ENCODE peak calls at places on chromosomes 4 and X, in seven cellular contexts. P, G, K, N, R, H and S are unnamed samples.

GRCh38 chr4:186642998-186643397 is 80.7 kb downstream of the FAT1 start:
- DNase-seq in G (no peak), P (no peak), K (no peak), N (no peak), R (peak; percentile 34), H (no peak), S (no peak)

GRCh38 chrX:17412692-17413091 is 37.7 kb downstream of the NHS start:
- DNase-seq in R (no peak), K (no peak), N (no peak), G (peak; percentile 89), P (peak; percentile 2), H (peak; percentile 91), S (no peak)

GRCh38 chr4:67634741-67635140 is 66.2 kb downstream of the UBA6 start:
- DNase-seq in K (no peak), N (no peak), H (no peak), R (no peak), G (no peak), P (no peak), S (no peak)

GRCh38 chr4:187602339-187603092 is 393.1 kb upstream of the ZFP42 start:
- DNase-seq in P (no peak), N (no peak), G (peak; percentile 87), R (no peak), K (no peak), H (peak; percentile 54), S (no peak)

GRCh38 chr4:152572417-152573086 is 36.7 kb upstream of the FBXW7 start:
- DNase-seq in R (no peak), P (no peak), G (peak; percentile 68), N (no peak), H (peak; percentile 50), K (no peak), S (no peak)

GRCh38 chrX:63434665-63435064 is 83.5 kb upstream of the SPIN4 start:
- DNase-seq in P (no peak), G (peak; percentile 44), R (peak; percentile 53), H (peak; percentile 2), K (peak; percentile 28), N (no peak), S (no peak)

GRCh38 chrX:34631826-34632225 is 25.3 kb downstream of the TMEM47 start:
- DNase-seq in N (no peak), H (peak; percentile 49), R (no peak), P (no peak), G (peak; percentile 45), K (no peak), S (no peak)

GRCh38 chr4:72567821-72568620 is 1.0 kb downstream of the ADAMTS3 start:
- DNase-seq in K (peak; percentile 71), P (no peak), H (peak; percentile 83), N (peak; percentile 18), R (peak; percentile 94), G (peak; percentile 87), S (peak; percentile 26)

GRCh38 chr4:107913283-107913899 is 18.0 kb upstream of the CYP2U1 start:
- DNase-seq in N (peak; percentile 25), G (peak; percentile 32), K (peak; percentile 49), H (peak; percentile 78), R (peak; percentile 56), P (peak; percentile 33), S (peak; percentile 36)

GRCh38 chr4:110296892-110297291 is 98.5 kb upstream of the ELOVL6 start:
- DNase-seq in P (no peak), R (no peak), G (no peak), N (peak; percentile 32), H (no peak), K (no peak), S (peak; percentile 23)

DNA sequence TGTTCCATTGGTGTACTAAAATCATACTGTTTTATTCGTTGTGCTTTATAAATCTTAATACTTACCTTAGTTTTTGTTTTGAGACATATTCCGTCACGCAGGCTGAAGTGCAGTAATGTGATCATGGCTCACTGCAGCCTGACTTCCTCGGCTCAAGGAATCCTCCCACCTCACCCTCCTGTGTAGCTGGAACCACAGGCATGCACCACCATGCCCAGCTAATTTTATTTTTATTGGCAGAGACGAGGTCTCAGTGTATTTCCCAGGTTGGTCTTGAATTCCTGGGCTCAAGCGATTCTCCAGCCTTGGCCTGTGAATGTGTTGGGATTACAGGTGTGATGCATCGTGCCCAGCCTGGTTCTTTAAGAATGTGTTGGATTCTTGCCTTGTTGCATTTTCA is 24.4 kb upstream of the DCK start:
- DNase-seq in P (no peak), H (no peak), R (no peak), K (no peak), G (peak; percentile 74), N (no peak), S (no peak)
- TF ChIP-seq CTCF in P (no peak), H (no peak), R (no peak), K (no peak), G (no peak), N (no peak), S (no peak)

GRCh38 chr4:91734682-91735081 is 569.1 kb upstream of the GRID2 start:
- DNase-seq in H (no peak), K (no peak), P (no peak), N (no peak), R (no peak), G (no peak), S (no peak)
- TF ChIP-seq CTCF in H (no peak), K (no peak), P (no peak), N (no peak), R (peak; percentile 62), G (peak; percentile 4), S (no peak)

GRCh38 chr4:28788929-28789490 is 1928.4 kb downstream of the STIM2 start:
- DNase-seq in H (no peak), N (no peak), G (no peak), R (no peak), P (no peak), K (no peak), S (no peak)
- TF ChIP-seq CTCF in H (no peak), N (no peak), G (no peak), R (no peak), P (peak; percentile 11), K (no peak), S (no peak)

GRCh38 chr4:158578476-158578875 is 56.8 kb downstream of the RXFP1 start:
- DNase-seq in H (peak; percentile 48), N (no peak), P (no peak), K (peak; percentile 12), G (peak; percentile 14), R (no peak), S (no peak)
- TF ChIP-seq CTCF in H (peak; percentile 53), N (no peak), P (peak; percentile 19), K (peak; percentile 63), G (peak; percentile 30), R (peak; percentile 67), S (peak; percentile 9)

GRCh38 chr4:1327526-1328266 is 19.3 kb upstream of the UVSSA start:
- DNase-seq in G (no peak), H (no peak), N (no peak), R (no peak), P (no peak), K (no peak), S (no peak)
- TF ChIP-seq CTCF in G (no peak), H (no peak), N (no peak), R (no peak), P (no peak), K (no peak), S (no peak)

GRCh38 chrX:154430916-154431315 is 2.4 kb downstream of the ATP6AP1 start:
- DNase-seq in N (no peak), P (no peak), G (no peak), H (no peak), K (no peak), R (no peak), S (no peak)

GRCh38 chrX:154429708-154430107 is 1.2 kb downstream of the ATP6AP1 start:
- DNase-seq in R (no peak), H (no peak), N (no peak), P (no peak), K (no peak), G (no peak), S (no peak)

GRCh38 chrX:154426916-154427792 is 1.3 kb upstream of the ATP6AP1 start:
- DNase-seq in N (no peak), H (no peak), G (no peak), P (no peak), R (no peak), K (no peak), S (no peak)

GRCh38 chrX:154430504-154430903 is 2.0 kb downstream of the ATP6AP1 start:
- DNase-seq in H (no peak), K (no peak), N (no peak), G (no peak), R (no peak), P (no peak), S (no peak)

GRCh38 chrX:154428176-154429171 is at the start of gene ATP6AP1:
- DNase-seq in H (peak; percentile 92), G (peak; percentile 92), N (peak; percentile 91), K (peak; percentile 85), R (peak; percentile 94), P (peak; percentile 68), S (peak; percentile 91)
- TF ChIP-seq CTCF in H (no peak), G (no peak), N (peak; percentile 27), K (peak; percentile 17), R (no peak), P (no peak), S (no peak)

DNA sequence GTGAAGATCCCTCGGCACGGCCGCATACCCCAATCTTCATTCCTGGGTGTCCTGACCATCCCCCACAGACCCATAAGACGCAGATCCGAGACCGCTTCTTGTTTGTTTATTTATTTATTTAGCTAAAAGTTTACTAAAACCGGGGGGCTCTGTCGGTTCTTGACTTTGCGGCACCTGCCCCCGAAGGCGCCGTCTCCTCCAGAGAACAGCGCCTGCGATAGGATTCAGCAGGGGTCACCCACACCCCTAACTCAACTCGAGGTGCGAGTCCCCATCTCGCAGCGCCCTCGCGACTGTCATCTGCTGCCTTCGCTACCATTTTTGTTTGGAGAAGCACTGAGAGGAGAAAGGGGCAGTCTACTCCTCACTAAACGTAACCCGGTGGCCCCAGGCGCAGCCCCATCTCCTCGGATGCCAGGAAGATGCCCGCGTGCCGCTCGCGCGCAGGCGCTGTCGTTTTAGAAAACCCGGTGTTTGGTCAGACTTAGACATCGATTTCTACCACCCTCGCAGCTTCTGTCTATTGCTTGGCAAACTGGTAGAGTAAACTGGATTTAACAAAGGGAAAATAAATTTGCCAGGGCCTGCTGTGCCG is 18.9 kb upstream of the GPR101 start:
- DNase-seq in R (peak; percentile 65), N (no peak), H (no peak), G (no peak), P (no peak), K (no peak), S (no peak)
- TF ChIP-seq CTCF in R (no peak), N (no peak), H (no peak), G (no peak), P (peak; percentile 11), K (no peak), S (no peak)

GRCh38 chr4:122759639-122760310 is 27.3 kb downstream of the BBS12 start:
- DNase-seq in K (no peak), H (peak; percentile 40), G (no peak), P (no peak), R (no peak), N (no peak), S (no peak)
- TF ChIP-seq CTCF in K (peak; percentile 55), H (peak; percentile 65), G (peak; percentile 40), P (peak; percentile 24), R (peak; percentile 67), N (no peak), S (no peak)